ENCODE peak calls at places on chromosomes 1 and 21, in five cellular contexts. R, E, W, H and J are unnamed samples.

GRCh38 chr1:227774721-227775665 is 39.8 kb downstream of the SNAP47 start:
- DNase-seq in R (no peak), E (no peak), W (peak), H (no peak), J (no peak)

GRCh38 chr1:155981266-155982088 is 3.1 kb upstream of the ARHGEF2 start:
- DNase-seq in R (peak), E (no peak), W (no peak), H (no peak), J (peak)

GRCh38 chr1:175188936-175189335 is 3.6 kb downstream of the KIAA0040 start:
- DNase-seq in R (peak), E (no peak), W (no peak), H (no peak), J (no peak)

GRCh38 chr1:201630582-201630981 is 91.7 kb downstream of the NAV1 start:
- DNase-seq in R (no peak), E (no peak), W (no peak), H (no peak), J (no peak)

GRCh38 chr21:36504067-36505058 is 24.4 kb upstream of the CLDN14 start:
- DNase-seq in R (no peak), E (no peak), W (no peak), H (peak), J (peak)

GRCh38 chr1:54487571-54488050 is 60.4 kb upstream of the ACOT11 start:
- DNase-seq in R (no peak), E (no peak), W (peak), H (peak), J (no peak)

GRCh38 chr1:206608108-206608698 is 4.1 kb downstream of the EIF2D start:
- DNase-seq in R (no peak), E (no peak), W (no peak), H (peak), J (no peak)

GRCh38 chr1:79974659-79975058 is 968.1 kb upstream of the ADGRL4 start:
- DNase-seq in R (no peak), E (no peak), W (no peak), H (no peak), J (no peak)

GRCh38 chr1:201329286-201329685 is 46.0 kb downstream of the PKP1 start:
- DNase-seq in R (peak), E (no peak), W (peak), H (no peak), J (no peak)

GRCh38 chr1:212586429-212587303 is 21.9 kb upstream of the ATF3 start:
- DNase-seq in R (no peak), E (no peak), W (no peak), H (no peak), J (no peak)

GRCh38 chr21:25175938-25176337 is 431.3 kb downstream of the MRPL39 start:
- DNase-seq in R (no peak), E (no peak), W (no peak), H (no peak), J (no peak)

GRCh38 chr1:100580446-100580845 is 42.5 kb downstream of the GPR88 start:
- DNase-seq in R (no peak), E (no peak), W (no peak), H (no peak), J (no peak)

GRCh38 chr1:27430903-27431653 is 38.7 kb downstream of the GPR3 start:
- DNase-seq in R (no peak), E (no peak), W (no peak), H (no peak), J (no peak)

GRCh38 chr1:27427836-27428315 is 35.5 kb downstream of the GPR3 start:
- DNase-seq in R (no peak), E (no peak), W (no peak), H (no peak), J (no peak)

GRCh38 chr1:27427329-27427728 is 34.9 kb downstream of the GPR3 start:
- DNase-seq in R (no peak), E (no peak), W (no peak), H (no peak), J (no peak)

GRCh38 chr1:27428316-27429028 is 36.0 kb downstream of the GPR3 start:
- DNase-seq in R (no peak), E (no peak), W (no peak), H (no peak), J (no peak)

DNA sequence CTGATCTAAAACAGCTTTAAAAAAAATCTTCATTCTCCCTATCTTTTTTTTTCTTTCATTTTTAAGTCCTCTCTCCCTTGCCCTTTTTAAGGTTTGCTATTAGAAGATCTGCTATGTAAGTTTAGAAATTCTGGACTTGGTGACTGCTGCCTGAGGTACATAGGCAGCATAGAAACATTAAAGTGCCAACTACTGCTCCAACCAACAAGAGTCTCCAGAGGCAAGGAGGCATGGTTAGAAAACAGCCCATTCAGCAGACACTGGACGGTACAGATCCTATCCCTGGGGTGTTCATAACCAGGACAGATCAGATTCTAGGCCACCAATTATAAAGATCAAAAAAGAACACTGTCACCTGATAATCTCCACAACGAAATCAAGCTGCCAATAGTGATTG is 36.6 kb downstream of the GPR3 start:
- DNase-seq in R (no peak), E (no peak), W (no peak), H (no peak), J (no peak)
- H3K4me3 ChIP-seq in R (peak), E (no peak), W (no peak), H (no peak), J (no peak)

DNA sequence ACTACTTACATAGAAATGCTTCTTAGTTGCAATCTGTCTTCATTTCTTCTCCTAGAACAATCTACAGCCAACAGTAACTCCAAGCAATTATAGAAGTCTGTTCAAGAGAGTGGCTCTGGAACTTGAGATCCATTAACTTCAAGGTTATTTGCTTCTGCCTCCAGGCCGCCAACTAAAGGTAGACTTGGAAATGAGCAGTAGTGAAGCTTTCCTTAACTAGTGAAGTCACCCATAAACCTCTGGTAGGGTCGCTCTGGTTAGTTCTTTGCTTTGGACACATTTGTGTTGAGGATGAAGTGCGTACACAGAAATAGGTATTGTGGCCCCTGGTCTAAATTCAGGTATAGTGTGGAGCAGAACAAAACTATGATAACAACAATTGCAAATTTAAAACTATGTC is 809.9 kb upstream of the RGS18 start:
- DNase-seq in R (no peak), E (no peak), W (no peak), H (no peak), J (no peak)
- TF ChIP-seq CTCF in R (no peak), E (no peak), W (no peak), H (no peak), J (no peak)

GRCh38 chr1:178371236-178371635 is 125.5 kb downstream of the CLEC20A start:
- DNase-seq in R (no peak), E (no peak), W (no peak), H (no peak), J (no peak)

GRCh38 chr1:178376008-178376407 is 120.8 kb downstream of the CLEC20A start:
- DNase-seq in R (no peak), E (no peak), W (no peak), H (no peak), J (no peak)

GRCh38 chr1:178374016-178374415 is 122.7 kb downstream of the CLEC20A start:
- DNase-seq in R (no peak), E (peak), W (no peak), H (no peak), J (no peak)

GRCh38 chr1:178367151-178367550 is 129.6 kb downstream of the CLEC20A start:
- DNase-seq in R (no peak), E (no peak), W (no peak), H (no peak), J (no peak)

GRCh38 chr1:178371999-178372398 is 124.8 kb downstream of the CLEC20A start:
- DNase-seq in R (no peak), E (no peak), W (no peak), H (no peak), J (no peak)
- H3K4me3 ChIP-seq in R (peak), E (peak), W (no peak), H (no peak), J (peak)

GRCh38 chr1:41891403-41891896 is 27.3 kb downstream of the HIVEP3 start:
- DNase-seq in R (peak), E (no peak), W (peak), H (no peak), J (no peak)
- TF ChIP-seq CTCF in R (peak), E (no peak), W (peak), H (no peak), J (no peak)

GRCh38 chr1:244964112-244964971 is 100.0 kb upstream of the HNRNPU start:
- DNase-seq in R (no peak), E (peak), W (no peak), H (no peak), J (peak)

GRCh38 chr1:244960904-244961303 is 96.6 kb upstream of the HNRNPU start:
- DNase-seq in R (no peak), E (no peak), W (no peak), H (no peak), J (no peak)

GRCh38 chr1:244965182-244965581 is 100.8 kb upstream of the HNRNPU start:
- DNase-seq in R (no peak), E (no peak), W (no peak), H (no peak), J (no peak)

GRCh38 chr1:244962140-244962539 is 97.8 kb upstream of the HNRNPU start:
- DNase-seq in R (no peak), E (no peak), W (no peak), H (no peak), J (no peak)

GRCh38 chr1:244963231-244963826 is 99.0 kb upstream of the HNRNPU start:
- DNase-seq in R (no peak), E (no peak), W (no peak), H (no peak), J (no peak)
- H3K4me3 ChIP-seq in R (no peak), E (no peak), W (no peak), H (no peak), J (no peak)

DNA sequence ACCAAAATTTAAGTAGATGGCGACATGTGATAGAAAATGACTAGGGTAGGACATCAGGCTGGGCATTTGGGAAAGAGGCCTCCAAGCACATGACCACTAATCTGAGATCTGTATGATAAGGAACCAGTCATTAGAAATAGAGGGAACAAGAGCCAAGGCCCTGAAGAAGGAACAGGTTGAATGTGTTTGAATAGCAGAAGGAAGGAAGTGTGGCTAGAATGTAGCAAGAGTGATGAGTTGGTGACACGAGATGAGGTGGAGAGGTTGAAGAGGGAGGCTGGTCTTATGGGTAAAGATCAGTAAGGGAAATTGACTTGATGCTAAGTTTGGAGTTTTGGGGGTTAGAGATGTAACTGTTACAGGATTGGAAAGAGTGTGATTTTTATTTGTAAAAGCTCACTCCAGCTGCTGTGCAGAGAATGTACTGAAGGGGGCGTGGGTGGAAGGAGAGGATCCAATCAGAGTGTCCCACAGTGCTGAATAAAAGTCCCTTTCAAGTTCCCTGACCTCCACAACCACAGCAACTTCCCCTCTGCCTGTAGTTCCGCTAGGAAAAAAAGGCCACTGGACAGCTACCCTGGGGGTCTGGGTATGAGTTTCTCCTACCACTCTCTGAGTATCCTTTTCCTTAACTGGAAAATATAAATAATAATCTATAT is 295.0 kb downstream of the OMA1 start:
- DNase-seq in R (no peak), E (no peak), W (no peak), H (no peak), J (no peak)
- TF ChIP-seq CTCF in R (no peak), E (peak), W (no peak), H (no peak), J (peak)

GRCh38 chr1:112718691-112719418 is 3.7 kb upstream of the PPM1J start:
- DNase-seq in R (peak), E (no peak), W (peak), H (peak), J (no peak)
- H3K4me3 ChIP-seq in R (peak), E (peak), W (no peak), H (no peak), J (peak)

DNA sequence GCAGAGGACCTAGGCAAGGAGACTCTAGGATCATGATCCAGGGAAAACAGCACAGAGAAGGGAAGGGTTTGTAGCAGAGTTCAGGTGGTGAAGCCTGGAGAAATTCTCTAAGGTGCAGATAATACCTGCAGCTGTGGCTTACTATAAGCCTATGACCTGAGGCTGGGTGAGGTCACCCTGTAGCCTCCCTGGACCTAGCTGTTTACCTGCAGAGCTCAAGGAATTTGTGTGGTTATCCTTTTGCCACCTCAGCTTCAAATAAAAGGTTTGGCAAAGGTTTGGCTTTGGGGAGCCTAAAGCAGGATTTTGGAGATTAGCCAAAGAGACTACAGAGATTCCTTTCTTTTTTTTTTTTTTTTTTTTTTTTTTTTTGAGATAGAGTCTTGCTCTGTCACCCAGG is 79.5 kb upstream of the ZNF648 start:
- DNase-seq in R (no peak), E (no peak), W (no peak), H (no peak), J (no peak)
- TF ChIP-seq CTCF in R (no peak), E (no peak), W (no peak), H (no peak), J (no peak)